ENCODE peak calls at places on chromosome 10, in six cellular contexts. A is uterus, L is astrocyte, R is tibial artery, E is brain microvascular endothelial cell, Q is fibroblast of lung. T is an unnamed sample.

GRCh38 chr10:93334901-93335312 is 147.2 kb downstream of the MYOF start:
- DNase-seq in A (no peak), L (peak), R (no peak), E (no peak), Q (no peak), T (no peak)

GRCh38 chr10:36888925-36889573 is 236.3 kb upstream of the ANKRD30A start:
- DNase-seq in A (no peak), L (no peak), R (no peak), E (peak), Q (peak), T (no peak)

GRCh38 chr10:13437026-13437555 is 89.0 kb upstream of the SEPHS1 start:
- DNase-seq in A (no peak), L (no peak), R (no peak), E (no peak), Q (no peak), T (no peak)

GRCh38 chr10:9157656-9158055 is 1103.2 kb downstream of the GATA3 start:
- DNase-seq in A (no peak), L (no peak), R (no peak), E (no peak), Q (no peak), T (no peak)

GRCh38 chr10:24727811-24728210 is 4.1 kb upstream of the ARHGAP21 start:
- DNase-seq in A (no peak), L (no peak), R (no peak), E (no peak), Q (no peak), T (no peak)

GRCh38 chr10:21402606-21403083 is 122.8 kb downstream of the SKIDA1 start:
- DNase-seq in A (no peak), L (peak), R (no peak), E (peak), Q (peak), T (no peak)

GRCh38 chr10:63766766-63767505 is 245.7 kb downstream of the REEP3 start:
- DNase-seq in A (no peak), L (peak), R (no peak), E (peak), Q (peak), T (no peak)

GRCh38 chr10:32983333-32983909 is 25.4 kb upstream of the ITGB1 start:
- DNase-seq in A (peak), L (peak), R (no peak), E (peak), Q (peak), T (peak)

GRCh38 chr10:112185959-112186358 is 2.4 kb upstream of the GPAM start:
- DNase-seq in A (no peak), L (no peak), R (no peak), E (no peak), Q (no peak), T (no peak)

GRCh38 chr10:59900044-59900727 is 6.2 kb downstream of the CCDC6 start:
- DNase-seq in A (no peak), L (no peak), R (no peak), E (no peak), Q (no peak), T (no peak)

GRCh38 chr10:36412942-36413341 is 712.5 kb upstream of the ANKRD30A start:
- DNase-seq in A (no peak), L (no peak), R (no peak), E (no peak), Q (no peak), T (no peak)

GRCh38 chr10:28480566-28480965 is 52.4 kb upstream of the WAC start:
- DNase-seq in A (no peak), L (no peak), R (no peak), E (no peak), Q (no peak), T (no peak)

GRCh38 chr10:121036431-121036830 is 185.3 kb downstream of the WDR11 start:
- DNase-seq in A (peak), L (no peak), R (no peak), E (no peak), Q (no peak), T (no peak)

GRCh38 chr10:81018898-81019890 is 481.5 kb downstream of the SH2D4B start:
- DNase-seq in A (no peak), L (peak), R (no peak), E (peak), Q (peak), T (no peak)

GRCh38 chr10:118047363-118047719 is 600 bp upstream of the RAB11FIP2 start:
- DNase-seq in A (peak), L (no peak), R (peak), E (no peak), Q (no peak), T (no peak)

GRCh38 chr10:92990615-92991014 is 70.0 kb upstream of the CYP26C1 start:
- DNase-seq in A (no peak), L (peak), R (no peak), E (peak), Q (no peak), T (no peak)

GRCh38 chr10:82813856-82814255 is 938.9 kb downstream of the NRG3 start:
- DNase-seq in A (no peak), L (peak), R (no peak), E (no peak), Q (peak), T (no peak)

GRCh38 chr10:43415544-43415943 is 6.6 kb upstream of the HNRNPF start:
- DNase-seq in A (no peak), L (no peak), R (no peak), E (no peak), Q (no peak), T (no peak)

GRCh38 chr10:126939706-126940105 is 34.5 kb downstream of the DOCK1 start:
- DNase-seq in A (no peak), L (no peak), R (no peak), E (no peak), Q (no peak), T (no peak)

GRCh38 chr10:120495226-120495625 is 38.2 kb downstream of the PLPP4 start:
- DNase-seq in A (no peak), L (peak), R (no peak), E (no peak), Q (no peak), T (no peak)

GRCh38 chr10:50577681-50578350 is 45.9 kb downstream of the SGMS1 start:
- DNase-seq in A (no peak), L (peak), R (no peak), E (peak), Q (peak), T (no peak)

GRCh38 chr10:54880943-54881342 is 79.9 kb upstream of the PCDH15 start:
- DNase-seq in A (no peak), L (no peak), R (no peak), E (no peak), Q (no peak), T (no peak)

GRCh38 chr10:28118985-28119628 is 120.2 kb upstream of the ODAD2 start:
- DNase-seq in A (no peak), L (no peak), R (no peak), E (no peak), Q (no peak), T (no peak)

GRCh38 chr10:98539578-98539977 is 92.8 kb upstream of the HPS1 start:
- DNase-seq in A (no peak), L (no peak), R (no peak), E (no peak), Q (no peak), T (no peak)

GRCh38 chr10:58513189-58514101 is 773 bp downstream of the BICC1 start:
- DNase-seq in A (peak), L (peak), R (peak), E (peak), Q (peak), T (peak)

GRCh38 chr10:92873029-92873428 is 24.7 kb downstream of the EXOC6 start:
- DNase-seq in A (no peak), L (no peak), R (no peak), E (no peak), Q (no peak), T (no peak)

GRCh38 chr10:43739171-43739570 is 90.5 kb upstream of the ZNF32 start:
- DNase-seq in A (no peak), L (no peak), R (no peak), E (no peak), Q (no peak), T (no peak)

GRCh38 chr10:13987472-13987871 is 343.3 kb downstream of the FRMD4A start:
- DNase-seq in A (no peak), L (peak), R (no peak), E (peak), Q (peak), T (no peak)

GRCh38 chr10:124565565-124566221 is 104.1 kb downstream of the LHPP start:
- DNase-seq in A (no peak), L (no peak), R (peak), E (no peak), Q (peak), T (no peak)

GRCh38 chr10:28676297-28676967 is 889 bp upstream of the BAMBI start:
- DNase-seq in A (peak), L (no peak), R (peak), E (no peak), Q (no peak), T (no peak)

GRCh38 chr10:108755661-108756060 is 1167.7 kb downstream of the XPNPEP1 start:
- DNase-seq in A (no peak), L (peak), R (no peak), E (no peak), Q (no peak), T (no peak)

GRCh38 chr10:108757946-108758345 is 1165.4 kb downstream of the XPNPEP1 start:
- DNase-seq in A (no peak), L (peak), R (no peak), E (no peak), Q (no peak), T (no peak)
- TF ChIP-seq CTCF in A (no peak), L (no peak), R (no peak), E (no peak), Q (no peak), T (no peak)

DNA sequence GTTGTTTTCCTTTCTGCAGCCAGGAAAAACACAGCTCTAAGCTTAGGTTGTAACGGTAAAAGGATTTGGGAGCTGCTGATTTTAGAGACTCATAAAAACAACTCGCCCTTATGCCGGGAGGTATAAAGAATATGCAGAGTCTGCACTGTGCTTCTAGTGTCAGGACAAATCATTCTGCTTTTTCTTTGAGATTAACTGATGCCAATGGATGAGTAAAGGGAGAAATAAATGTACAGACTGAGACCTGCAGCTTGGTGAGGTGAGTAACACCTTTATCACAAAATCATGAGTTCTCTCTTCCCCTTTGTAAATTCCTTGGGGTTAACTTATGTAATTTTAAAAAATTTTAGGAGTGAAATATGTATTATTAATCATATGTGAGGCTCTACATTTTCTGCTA is 1.9 kb upstream of the SFR1 start:
- DNase-seq in A (no peak), L (no peak), R (no peak), E (no peak), Q (peak), T (no peak)
- H3K27ac ChIP-seq in A (peak), L (peak), R (peak), E (peak), Q (peak), T (no peak)

DNA sequence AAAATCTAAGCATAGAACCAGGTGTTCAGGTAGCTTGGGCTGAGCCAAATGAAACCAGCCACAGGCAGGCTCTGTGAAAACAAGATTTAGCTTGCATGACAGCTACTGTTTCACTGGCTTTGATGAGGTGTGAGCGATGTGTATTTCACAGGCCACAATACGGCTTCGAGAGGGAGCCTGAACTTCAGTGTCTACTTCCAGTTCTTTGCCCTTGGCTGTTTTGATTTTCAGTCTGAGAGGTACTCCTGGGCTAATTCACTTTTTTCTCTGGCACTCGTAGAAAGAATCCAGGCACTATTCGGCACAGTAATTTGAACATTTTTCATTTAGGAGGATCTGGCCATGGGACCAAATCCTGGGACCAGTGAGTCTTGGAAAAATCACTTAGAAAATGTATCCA is 110.4 kb downstream of the JCAD start:
- DNase-seq in A (no peak), L (no peak), R (no peak), E (peak), Q (no peak), T (no peak)
- H3K4me3 ChIP-seq in A (no peak), L (no peak), R (no peak), E (no peak), Q (no peak), T (no peak)

GRCh38 chr10:62045765-62046521 is 144.4 kb downstream of the ARID5B start:
- DNase-seq in A (peak), L (peak), R (no peak), E (peak), Q (peak), T (peak)

GRCh38 chr10:62047240-62047897 is 145.9 kb downstream of the ARID5B start:
- DNase-seq in A (no peak), L (peak), R (no peak), E (peak), Q (no peak), T (no peak)

GRCh38 chr10:62043493-62043938 is 142.0 kb downstream of the ARID5B start:
- DNase-seq in A (no peak), L (peak), R (no peak), E (no peak), Q (peak), T (no peak)

GRCh38 chr10:62046522-62047239 is 145.2 kb downstream of the ARID5B start:
- DNase-seq in A (peak), L (peak), R (no peak), E (peak), Q (peak), T (no peak)

GRCh38 chr10:62044569-62044968 is 143.1 kb downstream of the ARID5B start:
- DNase-seq in A (no peak), L (no peak), R (no peak), E (no peak), Q (no peak), T (no peak)
- TF ChIP-seq CTCF in A (no peak), L (no peak), R (no peak), E (no peak), Q (no peak), T (no peak)

DNA sequence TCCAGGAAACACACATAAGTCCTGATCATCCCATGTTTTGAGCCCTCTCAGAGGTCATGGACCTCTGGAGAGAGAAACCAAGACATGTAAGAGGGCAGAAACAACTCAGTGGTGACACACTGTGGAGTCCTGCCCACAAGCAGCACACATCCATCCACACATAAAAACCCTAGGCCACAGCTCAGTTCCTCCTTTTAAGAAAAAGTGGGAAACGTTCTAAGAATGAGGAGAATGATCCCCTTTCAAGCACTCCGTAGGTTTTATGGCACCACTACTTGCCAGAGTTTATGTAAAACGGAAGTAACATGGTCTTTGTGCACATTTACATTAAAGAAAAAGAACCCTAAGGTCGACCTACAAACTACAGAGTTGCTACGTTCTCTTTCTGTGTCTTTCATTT is 19.9 kb downstream of the ATAD1 start:
- DNase-seq in A (no peak), L (no peak), R (no peak), E (no peak), Q (no peak), T (no peak)
- H3K27ac ChIP-seq in A (no peak), L (no peak), R (no peak), E (no peak), Q (no peak), T (no peak)

T was measured in AG04450.